ENCODE peak calls at places on chromosomes 13 and 19, in four cellular contexts. P, C, U and W are unnamed samples.

GRCh38 chr13:67383358-67383757 is 153.2 kb upstream of the PCDH9 start:
- DNase-seq in P (no peak), C (no peak), U (no peak), W (peak; percentile 1)

GRCh38 chr13:109274188-109274821 is 512.1 kb downstream of the IRS2 start:
- DNase-seq in P (no peak), C (peak; percentile 21), U (no peak), W (no peak)

GRCh38 chr13:29583073-29583785 is 12.3 kb downstream of the SLC7A1 start:
- DNase-seq in P (peak; percentile 47), C (no peak), U (no peak), W (no peak)

GRCh38 chr13:50202485-50202884 is 187.2 kb downstream of the KCNRG start:
- DNase-seq in P (no peak), C (no peak), U (no peak), W (no peak)

GRCh38 chr19:18385675-18386542 is at the start of gene GDF15:
- DNase-seq in P (peak; percentile 98), C (peak; percentile 90), U (no peak), W (peak; percentile 95)

GRCh38 chr13:30982911-30983310 is 50.5 kb downstream of the TEX26 start:
- DNase-seq in P (no peak), C (no peak), U (no peak), W (no peak)

GRCh38 chr19:2922987-2923386 is 21.8 kb downstream of the ZNF77 start:
- DNase-seq in P (peak; percentile 41), C (no peak), U (no peak), W (peak; percentile 52)

GRCh38 chr13:33610471-33611015 is 207.4 kb upstream of the RFC3 start:
- DNase-seq in P (peak; percentile 7), C (peak; percentile 44), U (no peak), W (peak; percentile 95)

GRCh38 chr19:4745986-4746385 is 22.3 kb upstream of the DPP9 start:
- DNase-seq in P (no peak), C (no peak), U (no peak), W (no peak)

GRCh38 chr19:43229315-43229714 is 23.9 kb upstream of the PSG4 start:
- DNase-seq in P (peak; percentile 46), C (no peak), U (no peak), W (peak; percentile 25)

GRCh38 chr13:49248433-49249002 is 793 bp downstream of the CDADC1 start:
- DNase-seq in P (peak; percentile 5), C (no peak), U (no peak), W (peak; percentile 4)

GRCh38 chr19:3480383-3481091 is at the start of gene SMIM24:
- DNase-seq in P (peak; percentile 52), C (no peak), U (no peak), W (peak; percentile 73)

GRCh38 chr13:36244073-36244472 is 29.7 kb upstream of the SOHLH2 start:
- DNase-seq in P (no peak), C (no peak), U (no peak), W (no peak)

GRCh38 chr13:33642374-33643065 is 175.4 kb upstream of the RFC3 start:
- DNase-seq in P (no peak), C (no peak), U (no peak), W (peak; percentile 99)

DNA sequence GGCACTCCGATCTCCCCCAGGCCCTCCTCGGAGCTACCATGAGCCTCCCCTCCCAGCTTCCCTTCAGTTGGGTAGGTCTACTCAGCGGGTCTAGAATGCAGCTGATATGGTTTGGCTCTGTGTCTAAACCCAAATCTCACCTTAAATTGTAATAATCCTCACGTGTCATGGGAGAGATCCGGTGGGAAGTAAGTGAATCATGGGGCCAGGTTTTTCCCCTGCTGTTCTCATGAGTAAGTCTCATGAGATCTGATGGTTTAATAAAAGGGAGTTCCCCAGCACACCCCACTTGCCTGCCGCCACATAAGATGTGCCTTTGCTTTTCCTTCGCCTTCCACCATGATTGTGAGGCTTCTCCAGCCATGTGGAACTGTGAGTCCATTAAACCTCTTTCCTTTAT is 14.5 kb upstream of the DOCK9 start:
- DNase-seq in P (no peak), C (no peak), U (no peak), W (no peak)
- TF ChIP-seq ETV6 in P (no peak), C (no peak), U (no peak), W (no peak)

GRCh38 chr13:26442541-26442940 is 114.9 kb upstream of the WASF3 start:
- DNase-seq in P (no peak), C (no peak), U (no peak), W (no peak)

GRCh38 chr13:26445092-26445491 is 112.4 kb upstream of the WASF3 start:
- DNase-seq in P (no peak), C (no peak), U (no peak), W (no peak)

GRCh38 chr13:26449063-26449848 is 108.2 kb upstream of the WASF3 start:
- DNase-seq in P (no peak), C (no peak), U (no peak), W (no peak)

DNA sequence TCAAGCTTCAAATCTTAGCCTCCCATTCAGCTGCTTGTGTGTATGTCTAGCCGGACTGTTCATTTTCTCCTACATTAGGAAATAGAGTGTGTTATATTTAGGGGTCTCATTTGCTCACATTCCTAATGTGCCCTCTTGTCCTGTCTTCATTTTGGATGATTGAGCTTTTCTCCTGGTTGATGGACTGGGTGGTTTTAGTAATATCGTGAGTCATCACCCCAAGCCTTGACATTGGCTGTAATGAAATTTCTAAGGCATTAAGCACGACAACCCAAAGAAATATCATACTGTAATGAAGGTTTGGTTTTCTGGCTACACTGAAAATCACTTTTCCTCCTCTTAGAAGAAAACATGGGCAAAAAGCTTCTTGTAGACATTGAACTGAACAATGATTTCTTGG is 110.7 kb upstream of the WASF3 start:
- DNase-seq in P (no peak), C (no peak), U (no peak), W (no peak)
- TF ChIP-seq ETV6 in P (no peak), C (no peak), U (no peak), W (no peak)

GRCh38 chr19:17020380-17020779 is 6.2 kb downstream of the CPAMD8 start:
- DNase-seq in P (no peak), C (no peak), U (no peak), W (no peak)

GRCh38 chr19:17021328-17021727 is 5.3 kb downstream of the CPAMD8 start:
- DNase-seq in P (no peak), C (no peak), U (no peak), W (no peak)

GRCh38 chr19:17020823-17021222 is 5.8 kb downstream of the CPAMD8 start:
- DNase-seq in P (peak; percentile 53), C (no peak), U (no peak), W (no peak)

GRCh38 chr19:17023805-17024204 is 2.8 kb downstream of the CPAMD8 start:
- DNase-seq in P (no peak), C (no peak), U (no peak), W (no peak)

DNA sequence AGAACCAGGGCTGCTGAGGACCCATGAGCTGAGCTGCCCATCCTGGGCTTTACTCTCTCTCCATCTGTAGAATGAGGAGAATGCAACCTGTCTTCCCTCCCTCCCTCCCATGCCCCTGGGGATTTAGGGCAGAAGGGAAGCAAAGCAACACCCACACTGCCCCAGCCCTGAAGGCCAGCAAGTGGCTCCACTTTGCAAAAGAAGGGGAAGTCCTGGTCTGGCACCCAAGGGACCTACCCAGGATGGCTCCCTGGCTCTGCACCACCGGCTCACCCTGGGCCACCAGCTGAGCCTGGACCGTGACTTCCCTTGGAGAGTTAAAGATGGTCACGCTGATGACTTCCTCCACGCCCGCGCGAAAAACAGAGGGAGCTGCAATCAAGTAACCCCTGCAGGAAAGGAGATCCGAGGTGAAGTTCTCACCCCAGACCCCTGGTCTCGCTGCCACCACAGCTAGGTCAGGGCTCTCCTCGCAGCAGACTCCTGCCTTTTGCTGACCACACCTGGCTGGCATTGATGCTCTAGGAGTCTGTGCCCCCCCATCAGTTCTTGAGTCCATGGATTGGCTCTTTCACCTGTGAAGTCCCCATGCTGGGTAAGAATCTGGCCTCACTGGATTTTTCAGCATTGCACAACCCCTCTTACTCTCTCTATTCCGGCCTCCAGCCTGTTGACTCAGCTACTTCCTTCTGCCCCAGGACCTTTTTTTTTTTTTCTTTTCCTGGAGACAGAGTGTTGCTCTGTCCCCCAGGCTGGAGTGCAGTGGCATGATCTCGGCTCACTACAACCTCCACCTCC is 4.6 kb downstream of the CPAMD8 start:
- DNase-seq in P (no peak), C (no peak), U (no peak), W (peak; percentile 11)
- TF ChIP-seq ETV6 in P (no peak), C (no peak), U (no peak), W (no peak)

GRCh38 chr13:112859817-112860190 is 109.2 kb upstream of the MCF2L start:
- DNase-seq in P (no peak), C (no peak), U (no peak), W (no peak)
- TF ChIP-seq ETV6 in P (no peak), C (no peak), U (no peak), W (no peak)

GRCh38 chr13:70668293-70668692 is 560.0 kb upstream of the KLHL1 start:
- DNase-seq in P (no peak), C (peak; percentile 15), U (no peak), W (peak; percentile 3)

GRCh38 chr13:70666883-70667282 is 558.6 kb upstream of the KLHL1 start:
- DNase-seq in P (no peak), C (no peak), U (no peak), W (no peak)

GRCh38 chr13:70668983-70669382 is 560.7 kb upstream of the KLHL1 start:
- DNase-seq in P (no peak), C (no peak), U (no peak), W (peak; percentile 12)
- TF ChIP-seq ETV6 in P (no peak), C (no peak), U (no peak), W (no peak)

DNA sequence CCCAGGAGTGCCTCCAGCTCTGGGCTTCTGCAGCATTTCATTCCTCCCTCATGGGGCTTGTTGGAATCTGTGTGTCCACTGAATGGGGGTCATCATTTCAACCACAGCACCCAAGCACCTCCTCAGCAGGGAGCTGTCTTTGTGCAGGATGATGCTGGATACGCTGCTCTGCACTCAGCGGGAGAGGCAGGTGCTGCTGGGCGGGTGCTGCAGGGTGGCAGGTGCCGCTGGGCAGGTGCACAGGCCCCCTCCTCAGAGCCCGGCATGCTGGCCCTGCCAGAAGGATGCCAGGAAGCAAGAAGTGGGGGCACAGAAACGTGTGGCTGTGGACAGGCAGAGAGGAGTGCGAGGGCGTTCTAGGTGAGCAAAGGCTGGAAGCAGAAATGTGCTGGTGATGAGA is 121.8 kb upstream of the VSTM2B start:
- DNase-seq in P (no peak), C (no peak), U (no peak), W (no peak)
- TF ChIP-seq ETV6 in P (no peak), C (no peak), U (no peak), W (no peak)